ENCODE peak calls at places on chromosomes 16 and 17, in seven cellular contexts. N, H, J, X, R, T and S are unnamed samples.

GRCh38 chr17:27670791-27671590 is 40.0 kb downstream of the LGALS9 start:
- DNase-seq in N (no peak), J (peak), T (no peak), H (no peak), R (no peak), X (no peak), S (no peak)

GRCh38 chr17:6775871-6776405 is at the start of gene FBXO39:
- DNase-seq in H (no peak), J (no peak), N (no peak), X (no peak), T (no peak), R (no peak), S (no peak)

GRCh38 chr16:26963109-26963508 is 103.6 kb upstream of the C16orf82 start:
- DNase-seq in T (no peak), H (no peak), X (no peak), R (no peak), J (no peak), N (no peak), S (peak)

GRCh38 chr16:13453938-13454553 is 465.9 kb upstream of the ERCC4 start:
- DNase-seq in H (no peak), X (peak), J (no peak), T (peak), R (no peak), N (peak), S (peak)

GRCh38 chr16:74563828-74564263 is 43.1 kb downstream of the GLG1 start:
- DNase-seq in X (no peak), J (no peak), H (no peak), N (peak), T (no peak), R (no peak), S (no peak)

GRCh38 chr17:33522623-33523022 is 229.5 kb upstream of the ASIC2 start:
- DNase-seq in H (no peak), X (no peak), T (no peak), R (no peak), J (no peak), N (no peak), S (no peak)

GRCh38 chr17:37702605-37703004 is 42.3 kb downstream of the HNF1B start:
- DNase-seq in N (no peak), T (no peak), R (no peak), J (no peak), H (no peak), X (no peak), S (peak)

GRCh38 chr17:4919511-4920047 is 12.5 kb upstream of the GP1BA start:
- DNase-seq in T (no peak), J (no peak), R (no peak), H (no peak), X (no peak), N (no peak), S (no peak)

GRCh38 chr16:12229759-12230594 is 253.4 kb downstream of the SNX29 start:
- DNase-seq in H (no peak), T (no peak), X (no peak), R (no peak), N (no peak), J (no peak), S (no peak)

GRCh38 chr16:74901606-74902005 is 83.3 kb downstream of the WDR59 start:
- DNase-seq in J (no peak), R (no peak), T (no peak), X (no peak), H (no peak), N (no peak), S (no peak)

GRCh38 chr17:59527325-59527917 is 38.0 kb upstream of the DHX40 start:
- DNase-seq in T (no peak), H (no peak), R (no peak), N (no peak), X (no peak), J (no peak), S (peak)
- TF ChIP-seq POLR2A in T (no peak), H (no peak), R (no peak), N (no peak), X (no peak), J (no peak), S (peak)

GRCh38 chr17:43363926-43364285 is 34.9 kb upstream of the ARL4D start:
- DNase-seq in J (no peak), N (no peak), H (no peak), R (no peak), T (no peak), X (peak), S (no peak)

GRCh38 chr17:43363181-43363925 is 35.4 kb upstream of the ARL4D start:
- DNase-seq in X (peak), H (no peak), R (peak), T (no peak), N (no peak), J (no peak), S (no peak)

GRCh38 chr17:43359469-43360105 is 39.2 kb upstream of the ARL4D start:
- DNase-seq in R (peak), X (no peak), J (no peak), T (no peak), N (no peak), H (no peak), S (no peak)

GRCh38 chr17:43360376-43360738 is 38.4 kb upstream of the ARL4D start:
- DNase-seq in J (no peak), N (peak), H (peak), X (peak), R (peak), T (peak), S (peak)

GRCh38 chr17:43360739-43361498 is 37.9 kb upstream of the ARL4D start:
- DNase-seq in H (peak), T (peak), N (peak), J (no peak), X (peak), R (peak), S (peak)
- TF ChIP-seq POLR2A in H (peak), T (peak), N (no peak), J (peak), X (peak), R (peak), S (peak)

GRCh38 chr17:68512247-68512966 is at the start of gene PRKAR1A:
- DNase-seq in X (peak), T (peak), J (peak), R (peak), H (peak), N (peak), S (peak)
- TF ChIP-seq POLR2A in X (peak), T (peak), J (no peak), R (peak), H (peak), N (no peak), S (peak)

DNA sequence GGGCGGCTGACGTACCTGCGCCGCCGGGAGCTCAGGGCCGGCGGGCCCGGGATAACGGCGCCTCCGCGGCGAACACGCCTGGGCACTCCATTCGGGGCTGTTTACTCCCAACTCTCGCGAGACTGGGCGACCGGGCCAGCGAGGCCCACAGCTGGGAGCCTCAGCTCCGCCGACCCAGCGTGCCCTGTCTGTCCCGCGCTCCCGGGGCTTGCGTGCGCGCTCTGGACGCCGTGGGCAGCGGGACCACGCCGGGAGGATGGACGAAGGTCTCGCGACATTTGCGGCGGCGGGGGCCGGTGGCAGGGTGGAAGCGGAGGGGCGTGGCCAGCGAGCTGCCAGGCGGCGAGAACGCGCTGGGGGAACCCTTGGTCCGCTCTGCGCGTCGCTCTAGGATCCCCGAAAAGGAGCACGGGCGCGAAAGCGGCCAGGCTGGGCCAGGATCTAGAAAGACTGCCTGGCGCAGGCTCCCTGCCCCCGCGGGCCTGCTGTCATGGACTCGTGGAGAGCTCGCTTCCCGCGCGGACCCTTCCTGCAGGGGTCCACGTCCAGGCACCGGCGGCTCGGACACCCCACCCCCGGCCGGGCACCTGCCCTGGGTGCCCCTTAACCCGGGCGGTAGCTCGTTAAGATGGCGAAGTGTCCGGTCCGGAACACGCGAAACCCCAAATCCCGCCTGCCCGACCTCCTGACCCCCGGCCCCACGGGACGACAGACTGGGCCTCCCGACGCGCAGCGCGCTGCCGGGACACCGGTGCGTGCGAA is at the start of gene MBTPS1:
- DNase-seq in N (peak), T (peak), H (peak), X (peak), R (peak), J (peak), S (peak)
- TF ChIP-seq POLR2A in N (no peak), T (peak), H (peak), X (peak), R (peak), J (no peak), S (peak)

GRCh38 chr16:54718376-54718775 is 212.3 kb upstream of the IRX5 start:
- DNase-seq in H (no peak), R (no peak), T (no peak), X (no peak), N (no peak), J (no peak), S (no peak)

GRCh38 chr16:54707813-54708212 is 222.9 kb upstream of the IRX5 start:
- DNase-seq in X (no peak), N (no peak), H (no peak), R (no peak), J (no peak), T (no peak), S (no peak)

GRCh38 chr16:54715011-54715410 is 215.7 kb upstream of the IRX5 start:
- DNase-seq in N (no peak), X (no peak), H (no peak), T (no peak), R (no peak), J (no peak), S (no peak)

DNA sequence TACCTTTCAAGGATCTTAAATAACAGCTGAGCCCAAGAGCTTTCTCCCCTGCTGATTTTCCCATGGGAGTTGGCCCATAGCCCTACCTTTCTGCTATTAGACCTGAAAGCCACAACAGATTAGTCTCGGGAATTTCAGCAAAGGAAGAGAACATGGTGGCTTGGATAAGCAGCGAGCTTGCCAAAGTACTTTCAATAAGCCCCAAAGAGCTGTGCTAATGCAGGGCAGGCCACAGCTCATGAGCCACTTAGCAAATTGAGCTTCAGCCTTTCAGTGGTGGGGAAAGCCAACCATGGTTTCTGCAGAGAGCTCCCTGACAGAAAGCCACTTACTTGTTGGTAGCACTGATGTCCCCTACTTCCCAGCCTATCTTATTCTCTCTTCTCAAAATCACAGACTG is 217.8 kb upstream of the IRX5 start:
- DNase-seq in N (no peak), H (no peak), R (no peak), X (no peak), T (no peak), J (no peak), S (no peak)
- TF ChIP-seq POLR2A in N (no peak), H (no peak), R (no peak), X (no peak), T (no peak), J (no peak), S (no peak)

GRCh38 chr16:50123417-50123816 is 29.7 kb upstream of the TENT4B start:
- DNase-seq in T (no peak), X (no peak), H (no peak), J (no peak), N (no peak), R (no peak), S (no peak)
- TF ChIP-seq POLR2A in T (no peak), X (no peak), H (no peak), J (no peak), N (no peak), R (no peak), S (no peak)

GRCh38 chr16:77721752-77722314 is 481 bp upstream of the NUDT7 start:
- DNase-seq in N (no peak), R (no peak), T (no peak), J (no peak), X (no peak), H (no peak), S (no peak)
- TF ChIP-seq POLR2A in N (no peak), R (no peak), T (no peak), J (no peak), X (no peak), H (no peak), S (no peak)

GRCh38 chr17:16491703-16492612 is at the start of gene LRRC75A:
- DNase-seq in R (peak), H (peak), N (peak), T (no peak), J (peak), X (peak), S (peak)
- TF ChIP-seq POLR2A in R (no peak), H (no peak), N (no peak), T (no peak), J (no peak), X (no peak), S (peak)